ENCODE peak calls at places on chromosomes 5 and 9, in six cellular contexts. X, F, V, Q, Y and S are unnamed samples.

GRCh38 chr5:57698785-57699184 is 216.2 kb upstream of the ACTBL2 start:
- DNase-seq in X (peak), F (peak), V (no peak), Q (no peak), Y (peak), S (no peak)

GRCh38 chr5:178320281-178320855 is 87.8 kb upstream of the PHYKPL start:
- DNase-seq in X (no peak), F (no peak), V (no peak), Q (no peak), Y (no peak), S (no peak)

GRCh38 chr5:13994606-13995336 is 50.3 kb upstream of the DNAH5 start:
- DNase-seq in X (no peak), F (no peak), V (no peak), Q (no peak), Y (no peak), S (no peak)

GRCh38 chr5:108607421-108607820 is 140.3 kb upstream of the FER start:
- DNase-seq in X (no peak), F (no peak), V (no peak), Q (no peak), Y (no peak), S (peak)

GRCh38 chr5:39513236-39513635 is 88.5 kb upstream of the DAB2 start:
- DNase-seq in X (peak), F (no peak), V (no peak), Q (no peak), Y (peak), S (no peak)

GRCh38 chr9:3931996-3932906 is 367.6 kb downstream of the GLIS3 start:
- DNase-seq in X (no peak), F (no peak), V (no peak), Q (no peak), Y (no peak), S (no peak)

GRCh38 chr5:29175774-29176173 is 2017.7 kb upstream of the CDH6 start:
- DNase-seq in X (no peak), F (no peak), V (no peak), Q (no peak), Y (no peak), S (no peak)

GRCh38 chr9:33676746-33677505 is 118.4 kb upstream of the PRSS3 start:
- DNase-seq in X (no peak), F (no peak), V (peak), Q (no peak), Y (no peak), S (peak)

GRCh38 chr5:16776611-16777251 is 159.4 kb downstream of the MYO10 start:
- DNase-seq in X (no peak), F (no peak), V (peak), Q (no peak), Y (peak), S (no peak)

GRCh38 chr5:171757853-171758535 is 27.6 kb upstream of the SMIM23 start:
- DNase-seq in X (peak), F (peak), V (no peak), Q (no peak), Y (peak), S (no peak)

GRCh38 chr5:79229357-79230174 is 6.4 kb upstream of the JMY start:
- DNase-seq in X (no peak), F (no peak), V (no peak), Q (peak), Y (no peak), S (peak)

GRCh38 chr9:118003240-118003639 is 299.0 kb downstream of the TLR4 start:
- DNase-seq in X (no peak), F (no peak), V (no peak), Q (no peak), Y (no peak), S (no peak)

GRCh38 chr5:83026507-83026906 is 50.7 kb downstream of the TMEM167A start:
- DNase-seq in X (no peak), F (no peak), V (no peak), Q (no peak), Y (no peak), S (no peak)

GRCh38 chr9:35385042-35385441 is 104.9 kb upstream of the RUSC2 start:
- DNase-seq in X (no peak), F (no peak), V (no peak), Q (no peak), Y (no peak), S (no peak)

GRCh38 chr5:12023614-12024241 is 119.5 kb upstream of the CTNND2 start:
- DNase-seq in X (no peak), F (peak), V (peak), Q (peak), Y (peak), S (peak)

GRCh38 chr5:111454198-111454606 is 58.1 kb downstream of the STARD4 start:
- DNase-seq in X (no peak), F (no peak), V (no peak), Q (no peak), Y (no peak), S (peak)

GRCh38 chr5:23158179-23158578 is 305.0 kb upstream of the CDH12 start:
- DNase-seq in X (no peak), F (no peak), V (no peak), Q (no peak), Y (no peak), S (no peak)
- TF ChIP-seq REST in X (no peak), F (no peak), V (no peak), Q (no peak), Y (no peak), S (no peak)

DNA sequence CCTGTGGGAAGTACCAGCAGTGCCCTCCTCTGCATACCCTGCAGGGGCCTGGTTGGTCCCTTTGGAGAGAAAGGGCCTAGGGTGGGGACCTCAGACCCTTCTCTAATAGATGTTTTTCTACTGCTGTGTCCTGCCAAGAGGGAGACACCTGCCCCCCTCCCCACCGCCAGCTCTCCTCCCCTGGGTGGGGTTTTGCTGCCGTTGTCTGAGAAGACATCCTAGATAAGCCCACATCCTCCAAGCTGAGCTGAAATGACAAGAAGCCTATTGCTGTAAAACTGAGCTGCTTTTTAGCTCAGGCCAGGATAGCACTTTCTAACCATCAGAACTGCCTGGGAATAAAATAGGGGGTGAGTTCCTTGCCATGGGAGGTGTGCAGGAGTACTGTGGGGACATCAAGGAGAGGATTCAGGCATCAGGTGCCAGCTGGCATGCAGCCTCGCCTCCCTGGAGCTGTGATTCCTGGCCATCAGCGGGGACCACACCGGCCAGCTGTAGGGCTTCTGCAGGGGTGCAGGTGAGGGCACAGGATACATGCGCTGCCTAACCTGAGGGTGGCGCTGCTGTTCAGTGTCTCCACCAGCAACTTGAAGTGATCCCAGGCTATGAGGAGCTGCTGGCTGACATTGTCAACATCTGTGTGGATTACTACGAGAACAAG is 37.9 kb downstream of the CYFIP2 start:
- DNase-seq in X (no peak), F (no peak), V (peak), Q (no peak), Y (no peak), S (no peak)
- TF ChIP-seq SIN3A in X (no peak), F (no peak), V (no peak), Q (no peak), Y (no peak), S (no peak)

GRCh38 chr5:128341056-128341455 is 197.0 kb downstream of the FBN2 start:
- DNase-seq in X (no peak), F (no peak), V (no peak), Q (no peak), Y (no peak), S (no peak)
- TF ChIP-seq REST in X (no peak), F (no peak), V (no peak), Q (no peak), Y (no peak), S (no peak)

DNA sequence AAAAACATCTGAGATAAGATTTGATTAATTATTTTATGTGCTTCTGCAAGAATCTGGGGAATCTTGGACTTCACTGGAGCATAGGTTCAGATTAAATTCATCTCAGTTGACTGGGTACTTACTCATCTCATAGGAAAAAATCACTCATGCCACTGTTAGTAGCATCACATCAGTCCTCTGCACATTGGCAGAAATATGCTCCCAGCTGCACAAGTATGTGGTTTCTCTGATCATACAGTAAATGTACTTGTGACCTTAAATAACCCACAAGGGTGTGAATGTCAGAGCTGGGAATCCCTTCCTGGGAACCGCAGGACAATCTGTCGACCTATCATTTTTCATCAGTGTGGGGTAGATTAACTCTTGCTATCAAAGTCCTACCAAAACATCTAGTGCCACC is 203.7 kb upstream of the SLC24A2 start:
- DNase-seq in X (no peak), F (no peak), V (no peak), Q (no peak), Y (no peak), S (no peak)
- TF ChIP-seq SIN3A in X (no peak), F (no peak), V (no peak), Q (no peak), Y (no peak), S (no peak)

GRCh38 chr9:19408693-19409405 is at the start of gene ACER2:
- DNase-seq in X (peak), F (peak), V (peak), Q (peak), Y (peak), S (peak)
- TF ChIP-seq REST in X (no peak), F (no peak), V (no peak), Q (no peak), Y (no peak), S (no peak)

GRCh38 chr9:104144336-104144735 is 50.2 kb downstream of the SMC2 start:
- DNase-seq in X (no peak), F (no peak), V (no peak), Q (no peak), Y (no peak), S (no peak)
- TF ChIP-seq SIN3A in X (no peak), F (no peak), V (no peak), Q (no peak), Y (no peak), S (no peak)

DNA sequence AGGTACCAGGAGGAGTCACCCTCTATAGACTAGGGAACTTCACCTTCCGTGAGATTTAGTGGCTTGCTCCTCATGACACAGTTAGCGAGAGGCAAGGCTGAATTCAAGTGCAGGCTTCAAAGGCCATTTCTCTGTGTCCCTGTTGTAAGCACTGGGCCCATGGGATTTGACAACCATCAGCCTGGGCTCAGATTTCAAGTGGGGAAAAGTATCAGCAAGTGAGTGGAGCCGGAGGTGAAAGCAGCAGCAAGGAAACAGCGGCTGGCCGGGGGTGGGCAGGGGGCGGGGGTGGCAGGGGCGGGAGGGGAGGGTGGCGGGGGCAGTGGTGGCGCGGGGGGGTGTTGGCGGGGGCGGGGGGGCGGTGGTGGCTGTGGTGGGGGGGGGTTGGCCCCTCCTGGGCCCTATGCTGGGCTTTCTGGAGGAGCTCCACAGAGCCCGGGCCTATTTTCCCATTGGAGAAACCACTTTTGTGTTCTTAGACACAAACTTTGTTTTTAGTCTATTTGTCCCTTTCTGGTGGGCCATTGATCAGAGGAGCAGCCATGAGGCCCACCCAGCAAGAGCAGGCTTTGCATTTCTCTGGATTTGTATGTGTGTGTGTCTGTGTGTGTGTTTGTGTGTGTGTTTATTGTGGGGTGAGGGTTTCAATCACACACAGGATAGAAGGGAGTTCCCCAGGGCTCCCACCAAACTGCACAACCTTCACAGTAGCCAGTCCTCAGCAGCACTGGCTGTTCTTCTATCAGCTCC is 165.5 kb upstream of the RAI14 start:
- DNase-seq in X (no peak), F (no peak), V (no peak), Q (no peak), Y (peak), S (no peak)
- TF ChIP-seq REST in X (no peak), F (no peak), V (no peak), Q (no peak), Y (no peak), S (no peak)

GRCh38 chr9:134563397-134563796 is 78.2 kb upstream of the COL5A1 start:
- DNase-seq in X (no peak), F (no peak), V (no peak), Q (no peak), Y (no peak), S (no peak)

GRCh38 chr9:134560654-134561053 is 80.9 kb upstream of the COL5A1 start:
- DNase-seq in X (no peak), F (no peak), V (no peak), Q (no peak), Y (no peak), S (no peak)

GRCh38 chr9:134560206-134560605 is 81.4 kb upstream of the COL5A1 start:
- DNase-seq in X (no peak), F (no peak), V (no peak), Q (no peak), Y (no peak), S (no peak)

GRCh38 chr9:134562146-134562753 is 79.4 kb upstream of the COL5A1 start:
- DNase-seq in X (no peak), F (no peak), V (no peak), Q (no peak), Y (no peak), S (no peak)

DNA sequence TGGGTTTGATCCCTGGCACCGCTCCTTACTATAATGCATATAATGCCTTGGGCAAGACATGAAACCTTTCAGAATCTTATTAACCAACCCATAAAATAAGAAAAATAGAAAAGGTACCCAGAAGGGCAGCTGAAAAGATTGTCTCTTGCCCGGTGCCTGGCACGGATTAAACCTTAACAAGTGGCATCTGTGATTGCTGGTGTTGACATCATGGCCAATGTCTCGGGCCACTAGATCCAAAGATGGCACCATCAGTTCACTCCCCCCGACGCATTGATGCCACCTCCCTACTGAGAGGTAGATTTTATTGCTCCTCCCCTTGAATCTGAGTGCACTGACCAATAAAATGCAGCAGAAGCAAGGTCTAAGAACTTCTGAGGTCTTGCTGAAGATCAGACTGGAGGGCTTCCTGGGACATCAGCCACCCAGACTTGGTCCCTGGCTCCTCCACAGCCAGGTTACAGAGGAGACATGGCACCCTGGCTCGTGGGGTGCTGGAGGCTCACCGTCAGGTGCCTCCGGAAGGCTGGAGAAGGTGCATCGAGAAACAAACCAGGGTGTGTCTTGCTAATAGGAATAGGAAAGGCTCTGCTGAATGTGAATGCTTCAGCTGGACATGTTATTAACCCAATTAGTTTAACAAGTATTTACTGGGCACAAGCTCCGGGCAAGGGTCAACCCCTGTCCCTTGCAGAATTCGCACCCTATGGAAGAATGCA is 80.0 kb upstream of the COL5A1 start:
- DNase-seq in X (no peak), F (no peak), V (no peak), Q (no peak), Y (no peak), S (no peak)
- TF ChIP-seq SIN3A in X (no peak), F (no peak), V (no peak), Q (no peak), Y (no peak), S (no peak)